ENCODE peak calls at places on chromosomes 12 and 14, in seven cellular contexts. One of them, this sample, is unnamed.

GRCh38 chr14:62914873-62915272 is 130.4 kb downstream of the KCNH5 start:
- DNase-seq in AG08396: no peak
- DNase-seq in GM10248: no peak
- DNase-seq in DMS79: no peak
- DNase-seq in SHP77: no peak
- DNase-seq in uterus: no peak
- DNase-seq in AG10803: no peak
- DNase-seq in this sample: no peak

GRCh38 chr14:93930989-93931307 is 3.8 kb downstream of the FAM181A start:
- DNase-seq in AG08396: no peak
- DNase-seq in DMS79: no peak
- DNase-seq in SHP77: no peak
- DNase-seq in AG10803: no peak
- DNase-seq in GM10248: no peak
- DNase-seq in uterus: no peak
- DNase-seq in this sample: no peak

GRCh38 chr14:75434557-75435248 is 6.9 kb downstream of the JDP2 start:
- DNase-seq in SHP77: no peak
- DNase-seq in AG10803: no peak
- DNase-seq in AG08396: no peak
- DNase-seq in uterus: no peak
- DNase-seq in DMS79: no peak
- DNase-seq in GM10248: no peak
- DNase-seq in this sample: no peak

GRCh38 chr14:59787045-59787674 is 83.4 kb downstream of the RTN1 start:
- DNase-seq in GM10248: no peak
- DNase-seq in SHP77: no peak
- DNase-seq in DMS79: no peak
- DNase-seq in AG08396: no peak
- DNase-seq in uterus: no peak
- DNase-seq in AG10803: no peak
- DNase-seq in this sample: no peak

GRCh38 chr12:752673-753400 is 458 bp downstream of the WNK1 start:
- DNase-seq in AG10803: peak; percentile 53
- DNase-seq in GM10248: peak; percentile 60
- DNase-seq in DMS79: no peak
- DNase-seq in SHP77: no peak
- DNase-seq in uterus: no peak
- DNase-seq in AG08396: peak; percentile 75
- DNase-seq in this sample: peak; percentile 68

GRCh38 chr14:89720076-89720687 is 234.3 kb downstream of the EFCAB11 start:
- DNase-seq in AG08396: no peak
- DNase-seq in SHP77: no peak
- DNase-seq in AG10803: no peak
- DNase-seq in uterus: no peak
- DNase-seq in DMS79: no peak
- DNase-seq in GM10248: no peak
- DNase-seq in this sample: no peak

GRCh38 chr14:24960816-24961215 is 89.1 kb downstream of the STXBP6 start:
- DNase-seq in AG08396: peak; percentile 35
- DNase-seq in SHP77: no peak
- DNase-seq in GM10248: no peak
- DNase-seq in uterus: no peak
- DNase-seq in DMS79: no peak
- DNase-seq in AG10803: peak; percentile 57
- DNase-seq in this sample: no peak

GRCh38 chr12:50005150-50005549 is 20.1 kb downstream of the RACGAP1 start:
- DNase-seq in SHP77: no peak
- DNase-seq in AG08396: no peak
- DNase-seq in AG10803: no peak
- DNase-seq in DMS79: no peak
- DNase-seq in uterus: no peak
- DNase-seq in GM10248: no peak
- DNase-seq in this sample: no peak

GRCh38 chr14:73997944-73998451 is 21.1 kb downstream of the ENTPD5 start:
- DNase-seq in AG10803: no peak
- DNase-seq in GM10248: no peak
- DNase-seq in uterus: no peak
- DNase-seq in AG08396: no peak
- DNase-seq in SHP77: no peak
- DNase-seq in DMS79: no peak
- DNase-seq in this sample: no peak

GRCh38 chr12:124553862-124554428 is 13.5 kb downstream of the NCOR2 start:
- DNase-seq in GM10248: no peak
- DNase-seq in DMS79: no peak
- DNase-seq in AG08396: no peak
- DNase-seq in uterus: no peak
- DNase-seq in SHP77: no peak
- DNase-seq in AG10803: no peak
- DNase-seq in this sample: no peak

GRCh38 chr14:32366256-32366655 is 37.2 kb downstream of the AKAP6 start:
- DNase-seq in AG08396: peak; percentile 37
- DNase-seq in DMS79: no peak
- DNase-seq in GM10248: no peak
- DNase-seq in SHP77: no peak
- DNase-seq in uterus: no peak
- DNase-seq in AG10803: peak; percentile 40
- DNase-seq in this sample: no peak